ENCODE peak calls at places on chromosomes 2 and 18, in seven cellular contexts. G is fibroblast of villous mesenchyme; U is PC-9; B is fibroblast of lung; T is CD4-positive, alpha-beta T cell; Y is astrocyte of the spinal cord; P is pancreas. J is an unnamed sample.
A peak's percentile ranks its signal among the peaks of the same experiment; 100 is the strongest.

GRCh38 chr2:148802448-148803220 is 72.4 kb upstream of the KIF5C start:
- DNase-seq in T (no peak), B (no peak), Y (no peak), G (no peak), U (peak; percentile 54), P (no peak), J (no peak)

GRCh38 chr2:129402076-129402475 is 577.4 kb upstream of the RAB6C start:
- DNase-seq in G (no peak), P (no peak), T (no peak), Y (no peak), B (no peak), U (no peak), J (no peak)

GRCh38 chr2:96308248-96308647 is 2.9 kb upstream of the SNRNP200 start:
- DNase-seq in T (no peak), U (no peak), P (no peak), Y (no peak), B (no peak), G (no peak), J (no peak)

GRCh38 chr2:171317492-171318125 is 116.2 kb downstream of the METTL8 start:
- DNase-seq in P (no peak), T (no peak), G (no peak), Y (peak; percentile 11), B (peak; percentile 34), U (no peak), J (peak; percentile 74)

GRCh38 chr18:54684786-54685185 is 93.7 kb downstream of the DYNAP start:
- DNase-seq in P (no peak), T (no peak), B (peak; percentile 72), U (no peak), Y (peak; percentile 80), G (peak; percentile 74), J (no peak)

GRCh38 chr2:37168217-37168981 is 11.6 kb upstream of the EIF2AK2 start:
- DNase-seq in T (no peak), Y (peak; percentile 59), G (peak; percentile 62), P (peak; percentile 34), U (no peak), B (peak; percentile 39), J (no peak)

GRCh38 chr2:191636586-191636985 is 41.4 kb upstream of the NABP1 start:
- DNase-seq in U (peak; percentile 52), G (no peak), Y (no peak), B (no peak), T (no peak), P (no peak), J (no peak)

GRCh38 chr2:237058423-237058822 is 27.3 kb upstream of the COPS8 start:
- DNase-seq in U (no peak), Y (no peak), B (no peak), G (no peak), P (no peak), T (no peak), J (no peak)

GRCh38 chr2:44560352-44560751 is 198.6 kb downstream of the CAMKMT start:
- DNase-seq in T (no peak), U (peak; percentile 37), B (no peak), G (no peak), Y (no peak), P (no peak), J (no peak)

GRCh38 chr2:178359192-178359912 is 91.6 kb downstream of the PRKRA start:
- DNase-seq in G (no peak), P (no peak), B (no peak), Y (no peak), T (no peak), U (no peak), J (peak; percentile 7)

GRCh38 chr2:42031281-42031680 is 16.5 kb upstream of the PKDCC start:
- DNase-seq in U (no peak), G (no peak), P (no peak), B (no peak), T (no peak), Y (no peak), J (no peak)

GRCh38 chr18:62950246-62950645 is 234.9 kb downstream of the PHLPP1 start:
- DNase-seq in Y (no peak), G (no peak), B (no peak), U (no peak), T (no peak), P (no peak), J (no peak)

GRCh38 chr2:173903611-173904394 is 61.4 kb downstream of the SP3 start:
- DNase-seq in P (no peak), B (peak; percentile 67), T (no peak), Y (no peak), U (no peak), G (no peak), J (no peak)

GRCh38 chr2:167925775-167926174 is 321.6 kb downstream of the STK39 start:
- DNase-seq in B (no peak), Y (no peak), G (no peak), T (no peak), U (no peak), P (no peak), J (no peak)

GRCh38 chr18:34760444-34760843 is 50.3 kb downstream of the DTNA start:
- DNase-seq in U (no peak), T (no peak), B (no peak), G (no peak), Y (no peak), P (no peak), J (no peak)

GRCh38 chr2:75495862-75496261 is 64.9 kb downstream of the EVA1A start:
- DNase-seq in Y (no peak), B (no peak), P (no peak), T (no peak), G (no peak), U (no peak), J (no peak)

GRCh38 chr18:35754464-35754863 is 172.9 kb downstream of the GALNT1 start:
- DNase-seq in B (no peak), G (no peak), U (no peak), P (no peak), T (no peak), Y (no peak), J (no peak)

GRCh38 chr2:233129351-233129978 is 69.3 kb downstream of the INPP5D start:
- DNase-seq in U (no peak), Y (no peak), G (no peak), T (no peak), P (no peak), B (no peak), J (no peak)

GRCh38 chr2:219350215-219350937 is 17.8 kb upstream of the RESP18 start:
- DNase-seq in T (no peak), P (no peak), Y (peak; percentile 5), B (peak; percentile 65), G (peak; percentile 11), U (no peak), J (no peak)

GRCh38 chr18:54052259-54052658 is 172.2 kb downstream of the MBD2 start:
- DNase-seq in Y (no peak), U (no peak), P (no peak), B (no peak), G (no peak), T (no peak), J (no peak)

GRCh38 chr2:233707979-233708644 is 4.6 kb upstream of the UGT1A5 start:
- DNase-seq in T (no peak), B (peak; percentile 67), U (no peak), Y (peak; percentile 20), P (no peak), G (peak; percentile 48), J (no peak)

GRCh38 chr2:46198164-46198883 is 98.9 kb upstream of the EPAS1 start:
- DNase-seq in Y (no peak), G (no peak), U (peak; percentile 31), P (no peak), B (peak; percentile 4), T (no peak), J (no peak)

GRCh38 chr2:46202453-46202852 is 94.8 kb upstream of the EPAS1 start:
- DNase-seq in B (no peak), Y (no peak), U (peak; percentile 9), P (no peak), G (no peak), T (no peak), J (no peak)

GRCh38 chr2:46200861-46201605 is 96.2 kb upstream of the EPAS1 start:
- DNase-seq in Y (no peak), T (no peak), P (no peak), U (peak; percentile 24), B (no peak), G (no peak), J (no peak)

GRCh38 chr2:46198931-46199330 is 98.3 kb upstream of the EPAS1 start:
- DNase-seq in G (no peak), U (peak; percentile 25), T (no peak), B (no peak), Y (no peak), P (no peak), J (no peak)

GRCh38 chr2:46200100-46200690 is 97.0 kb upstream of the EPAS1 start:
- DNase-seq in T (no peak), B (peak; percentile 10), Y (no peak), G (no peak), P (no peak), U (peak; percentile 31), J (no peak)
- TF ChIP-seq CTCF in T (no peak), B (no peak), Y (no peak), G (no peak), P (no peak), U (no peak), J (no peak)

GRCh38 chr2:214966420-214966819 is 156.9 kb upstream of the BARD1 start:
- DNase-seq in Y (no peak), P (no peak), T (no peak), B (no peak), G (no peak), U (no peak), J (no peak)

GRCh38 chr2:214960677-214961076 is 151.2 kb upstream of the BARD1 start:
- DNase-seq in B (no peak), T (no peak), P (no peak), Y (peak; percentile 19), G (peak; percentile 3), U (no peak), J (no peak)
- TF ChIP-seq CTCF in B (peak; percentile 21), T (no peak), P (no peak), Y (no peak), G (no peak), U (peak; percentile 73), J (no peak)

DNA sequence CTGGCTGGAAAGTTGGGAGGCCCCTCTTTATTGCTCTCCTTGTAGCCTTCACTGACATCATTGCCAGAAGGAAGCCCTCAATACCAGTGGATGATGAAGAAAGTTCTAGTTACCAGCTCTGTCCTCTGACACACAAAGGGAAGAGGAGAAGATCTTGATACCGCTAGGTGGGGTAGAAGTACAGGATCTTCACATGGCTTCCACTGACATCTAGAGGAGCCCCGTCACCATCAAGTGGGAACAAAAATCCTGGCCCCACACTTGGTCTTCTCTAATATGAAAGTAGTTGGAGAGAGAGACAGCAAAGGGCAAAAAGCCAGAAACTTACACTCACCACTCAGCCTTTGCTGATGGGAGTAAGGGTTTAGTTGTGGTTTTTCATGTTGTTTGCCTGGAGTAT is 12.4 kb downstream of the XIRP2 start:
- DNase-seq in U (no peak), G (peak; percentile 3), P (no peak), Y (peak; percentile 27), T (no peak), B (peak; percentile 17), J (no peak)
- TF ChIP-seq CTCF in U (no peak), G (no peak), P (no peak), Y (peak; percentile 41), T (no peak), B (peak; percentile 39), J (no peak)

GRCh38 chr2:100561191-100561590 is 1.6 kb upstream of the PDCL3 start:
- DNase-seq in P (no peak), Y (no peak), U (no peak), T (no peak), B (no peak), G (no peak), J (no peak)

GRCh38 chr2:100563407-100564247 is 834 bp downstream of the PDCL3 start:
- DNase-seq in G (no peak), B (no peak), P (peak; percentile 16), U (no peak), Y (no peak), T (no peak), J (no peak)

GRCh38 chr2:100560431-100560830 is 2.4 kb upstream of the PDCL3 start:
- DNase-seq in B (no peak), Y (no peak), G (no peak), T (no peak), U (no peak), P (no peak), J (no peak)

GRCh38 chr2:100562613-100563406 is at the start of gene PDCL3:
- DNase-seq in B (peak; percentile 99), T (peak; percentile 89), G (peak; percentile 99), Y (peak; percentile 100), U (peak; percentile 100), P (peak; percentile 96), J (peak; percentile 99)
- TF ChIP-seq CTCF in B (no peak), T (no peak), G (no peak), Y (peak; percentile 19), U (peak; percentile 42), P (no peak), J (no peak)

J was measured in GM12864.